ENCODE peak calls at places on chromosome 4, in six cellular contexts. One of them, this sample, is unnamed.

GRCh38 chr4:161920304-161921052 is 243.3 kb downstream of the FSTL5 start:
- DNase-seq in neural crest cell: no peak
- DNase-seq in EH: no peak
- DNase-seq in H4: no peak
- DNase-seq in fibroblast of mammary gland: no peak
- DNase-seq in fibroblast of the conjunctiva: no peak
- DNase-seq in this sample: no peak

GRCh38 chr4:16418814-16419213 is 192.5 kb upstream of the TAPT1 start:
- DNase-seq in neural crest cell: no peak
- DNase-seq in EH: no peak
- DNase-seq in H4: peak
- DNase-seq in fibroblast of mammary gland: peak
- DNase-seq in fibroblast of the conjunctiva: peak
- DNase-seq in this sample: peak

GRCh38 chr4:170090667-170091052 is 904 bp upstream of the AADAT start:
- DNase-seq in neural crest cell: no peak
- DNase-seq in EH: peak
- DNase-seq in H4: no peak
- DNase-seq in fibroblast of mammary gland: no peak
- DNase-seq in fibroblast of the conjunctiva: no peak
- DNase-seq in this sample: peak

GRCh38 chr4:91488946-91489345 is 814.8 kb upstream of the GRID2 start:
- DNase-seq in neural crest cell: no peak
- DNase-seq in EH: no peak
- DNase-seq in H4: no peak
- DNase-seq in fibroblast of mammary gland: no peak
- DNase-seq in fibroblast of the conjunctiva: no peak
- DNase-seq in this sample: no peak

GRCh38 chr4:144718958-144719512 is 73.1 kb downstream of the HHIP start:
- DNase-seq in neural crest cell: no peak
- DNase-seq in EH: no peak
- DNase-seq in H4: no peak
- DNase-seq in fibroblast of mammary gland: no peak
- DNase-seq in fibroblast of the conjunctiva: no peak
- DNase-seq in this sample: no peak

GRCh38 chr4:40840985-40841571 is 91.3 kb downstream of the NSUN7 start:
- DNase-seq in neural crest cell: peak
- DNase-seq in EH: peak
- DNase-seq in H4: peak
- DNase-seq in fibroblast of mammary gland: peak
- DNase-seq in fibroblast of the conjunctiva: peak
- DNase-seq in this sample: peak

GRCh38 chr4:47510506-47511143 is 25.6 kb downstream of the ATP10D start:
- DNase-seq in neural crest cell: no peak
- DNase-seq in EH: peak
- DNase-seq in H4: no peak
- DNase-seq in fibroblast of mammary gland: peak
- DNase-seq in fibroblast of the conjunctiva: no peak
- DNase-seq in this sample: peak

GRCh38 chr4:128287159-128287870 is at the start of gene PGRMC2:
- DNase-seq in neural crest cell: peak
- DNase-seq in EH: peak
- DNase-seq in H4: peak
- DNase-seq in fibroblast of mammary gland: peak
- DNase-seq in fibroblast of the conjunctiva: no peak
- DNase-seq in this sample: peak

GRCh38 chr4:4419896-4420295 is 33.0 kb downstream of the NSG1 start:
- DNase-seq in neural crest cell: no peak
- DNase-seq in EH: no peak
- DNase-seq in H4: no peak
- DNase-seq in fibroblast of mammary gland: no peak
- DNase-seq in fibroblast of the conjunctiva: no peak
- DNase-seq in this sample: no peak

GRCh38 chr4:72171761-72172160 is 140.0 kb downstream of the NPFFR2 start:
- DNase-seq in neural crest cell: no peak
- DNase-seq in EH: no peak
- DNase-seq in H4: no peak
- DNase-seq in fibroblast of mammary gland: no peak
- DNase-seq in fibroblast of the conjunctiva: no peak
- DNase-seq in this sample: no peak

GRCh38 chr4:81314196-81314896 is 99.3 kb upstream of the PRKG2 start:
- DNase-seq in neural crest cell: no peak
- DNase-seq in EH: peak
- DNase-seq in H4: peak
- DNase-seq in fibroblast of mammary gland: peak
- DNase-seq in fibroblast of the conjunctiva: no peak
- DNase-seq in this sample: no peak

GRCh38 chr4:108834167-108834566 is 71.3 kb upstream of the ETNPPL start:
- DNase-seq in neural crest cell: no peak
- DNase-seq in EH: peak
- DNase-seq in H4: peak
- DNase-seq in fibroblast of mammary gland: peak
- DNase-seq in fibroblast of the conjunctiva: no peak
- DNase-seq in this sample: peak

GRCh38 chr4:48025005-48025404 is 8.4 kb downstream of the NIPAL1 start:
- DNase-seq in neural crest cell: no peak
- DNase-seq in EH: peak
- DNase-seq in H4: peak
- DNase-seq in fibroblast of mammary gland: peak
- DNase-seq in fibroblast of the conjunctiva: no peak
- DNase-seq in this sample: peak

GRCh38 chr4:149801416-149801815 is 14.2 kb downstream of the IQCM start:
- DNase-seq in neural crest cell: no peak
- DNase-seq in EH: peak
- DNase-seq in H4: no peak
- DNase-seq in fibroblast of mammary gland: peak
- DNase-seq in fibroblast of the conjunctiva: peak
- DNase-seq in this sample: no peak

GRCh38 chr4:116016201-116016600 is 902.8 kb upstream of the NDST4 start:
- DNase-seq in neural crest cell: no peak
- DNase-seq in EH: peak
- DNase-seq in H4: peak
- DNase-seq in fibroblast of mammary gland: peak
- DNase-seq in fibroblast of the conjunctiva: no peak
- DNase-seq in this sample: peak

GRCh38 chr4:10272511-10272910 is 155.9 kb upstream of the WDR1 start:
- DNase-seq in neural crest cell: no peak
- DNase-seq in EH: no peak
- DNase-seq in H4: no peak
- DNase-seq in fibroblast of mammary gland: no peak
- DNase-seq in fibroblast of the conjunctiva: no peak
- DNase-seq in this sample: no peak

GRCh38 chr4:6011686-6012085 is 6.5 kb downstream of the C4orf50 start:
- DNase-seq in neural crest cell: no peak
- DNase-seq in EH: no peak
- DNase-seq in H4: peak
- DNase-seq in fibroblast of mammary gland: no peak
- DNase-seq in fibroblast of the conjunctiva: no peak
- DNase-seq in this sample: no peak

This sample was measured in ELR.